ENCODE peak calls at places on chromosomes 6 and 20, in seven cellular contexts. Q is HuH-7; Z is iris pigment epithelial cell; E is SW 1271; B is stimulated activated CD8-positive, alpha-beta memory T cell treated with anti-CD3 and anti-CD28 coated beads, Interleukin-12 subunit alpha, Interleukin-12 subunit beta, amount 100 ng/mL, for 1 hour; P is heart left ventricle; D is sciatic nerve. R is an unnamed sample.
A peak's percentile ranks its signal among the peaks of the same experiment; 100 is the strongest.

GRCh38 chr6:5443491-5443890 is 182.2 kb downstream of the FARS2 start:
- DNase-seq in Z (no peak), Q (no peak), P (no peak), E (no peak), B (no peak), D (no peak), R (no peak)

GRCh38 chr6:3456395-3456767 is 469 bp downstream of the SLC22A23 start:
- DNase-seq in P (no peak), D (no peak), Z (peak; percentile 12), E (no peak), Q (no peak), B (no peak), R (no peak)

GRCh38 chr6:166623318-166623717 is 3.7 kb downstream of the RPS6KA2 start:
- DNase-seq in Q (no peak), D (no peak), Z (peak; percentile 54), E (no peak), P (no peak), B (no peak), R (no peak)

GRCh38 chr20:5147193-5147592 is 20.4 kb downstream of the CDS2 start:
- DNase-seq in Z (no peak), B (no peak), P (no peak), E (no peak), D (no peak), Q (no peak), R (no peak)

GRCh38 chr20:53930651-53931504 is 139.5 kb downstream of the BCAS1 start:
- DNase-seq in P (no peak), E (no peak), B (no peak), Q (no peak), Z (peak; percentile 38), D (no peak), R (no peak)

GRCh38 chr6:109893606-109894005 is 84.5 kb upstream of the GPR6 start:
- DNase-seq in Q (no peak), D (no peak), P (no peak), E (no peak), Z (no peak), B (no peak), R (no peak)

GRCh38 chr20:1833216-1833615 is 62.0 kb upstream of the SIRPA start:
- DNase-seq in Q (no peak), P (no peak), B (no peak), E (no peak), D (no peak), Z (no peak), R (no peak)

GRCh38 chr6:78629154-78629721 is 238.1 kb upstream of the IRAK1BP1 start:
- DNase-seq in E (no peak), P (no peak), D (no peak), Z (peak; percentile 59), B (no peak), Q (no peak), R (peak; percentile 68)

GRCh38 chr6:52576392-52577021 is 353 bp downstream of the TRAM2 start:
- DNase-seq in E (peak; percentile 79), B (no peak), Q (peak; percentile 63), P (peak; percentile 77), D (no peak), Z (peak; percentile 88), R (peak; percentile 87)

GRCh38 chr20:46215913-46216707 is 92.2 kb downstream of the CDH22 start:
- DNase-seq in D (no peak), P (peak; percentile 84), B (no peak), Z (peak; percentile 52), Q (no peak), E (peak; percentile 71), R (no peak)

GRCh38 chr20:35828916-35829315 is 57.1 kb downstream of the PHF20 start:
- DNase-seq in P (no peak), B (no peak), D (no peak), Q (no peak), Z (no peak), E (no peak), R (no peak)